ENCODE peak calls at places on chromosomes 5 and 9, in four cellular contexts. J is GM23338; X is thoracic aorta; Z is stimulated activated CD4-positive, alpha-beta T cell treated with anti-CD3 and anti-CD28 coated beads, Interleukin-2, amount 100 ng/mL, for 48 hours. T is an unnamed sample.

GRCh38 chr9:136312436-136312835 is 8.5 kb upstream of the CCDC187 start:
- DNase-seq in J (peak), X (no peak), Z (peak), T (no peak)

GRCh38 chr5:169350759-169351240 is 49.9 kb upstream of the SLIT3 start:
- DNase-seq in J (no peak), X (peak), Z (no peak), T (no peak)

GRCh38 chr5:147432323-147432722 is 77.5 kb downstream of the DPYSL3 start:
- DNase-seq in J (no peak), X (no peak), Z (no peak), T (no peak)

GRCh38 chr5:27130587-27130986 is 92.2 kb upstream of the CDH9 start:
- DNase-seq in J (no peak), X (no peak), Z (no peak), T (no peak)

GRCh38 chr5:138465288-138466057 is at the start of gene EGR1:
- DNase-seq in J (peak), X (peak), Z (peak), T (peak)

GRCh38 chr9:15277400-15278137 is 29.4 kb downstream of the TTC39B start:
- DNase-seq in J (peak), X (no peak), Z (no peak), T (no peak)

GRCh38 chr5:81420039-81420667 is 26.2 kb upstream of the ACOT12 start:
- DNase-seq in J (no peak), X (no peak), Z (no peak), T (no peak)

GRCh38 chr5:68683632-68684035 is 410.2 kb upstream of the SLC30A5 start:
- DNase-seq in J (no peak), X (no peak), Z (no peak), T (no peak)